ENCODE peak calls at places on chromosomes 16 and 17, in four cellular contexts. K, T, R and F are unnamed samples.

GRCh38 chr17:58391302-58391984 is 25.9 kb downstream of the RNF43 start:
- DNase-seq in K (peak), T (peak), R (no peak), F (peak)

GRCh38 chr17:75455896-75456416 is 479 bp upstream of the TMEM94 start:
- DNase-seq in K (peak), T (no peak), R (no peak), F (no peak)

GRCh38 chr16:72291531-72291981 is 119.6 kb upstream of the PMFBP1 start:
- DNase-seq in K (no peak), T (peak), R (peak), F (peak)

GRCh38 chr17:70644093-70644492 is 474.8 kb downstream of the KCNJ2 start:
- DNase-seq in K (no peak), T (no peak), R (no peak), F (no peak)

GRCh38 chr16:58661199-58661830 is 23.3 kb downstream of the SLC38A7 start:
- DNase-seq in K (peak), T (peak), R (peak), F (peak)

GRCh38 chr17:2055494-2056220 is 754 bp downstream of the HIC1 start:
- DNase-seq in K (no peak), T (no peak), R (peak), F (no peak)

GRCh38 chr16:28257256-28257655 is 35.1 kb upstream of the SBK1 start:
- DNase-seq in K (no peak), T (no peak), R (no peak), F (no peak)

GRCh38 chr17:4836221-4836620 is 3.1 kb downstream of the MINK1 start:
- DNase-seq in K (no peak), T (no peak), R (no peak), F (no peak)

GRCh38 chr17:55717898-55718735 is 4.5 kb downstream of the TMEM100 start:
- DNase-seq in K (peak), T (peak), R (peak), F (peak)

GRCh38 chr16:5108505-5109158 is 11.0 kb upstream of the EEF2KMT start:
- DNase-seq in K (no peak), T (no peak), R (no peak), F (no peak)

GRCh38 chr17:8598913-8599312 is 31.6 kb downstream of the MYH10 start:
- DNase-seq in K (no peak), T (no peak), R (peak), F (no peak)

GRCh38 chr17:83152745-83153611 is 73.6 kb downstream of the METRNL start:
- DNase-seq in K (peak), T (no peak), R (no peak), F (peak)

GRCh38 chr16:70646260-70647241 is at the start of gene IL34:
- DNase-seq in K (peak), T (no peak), R (peak), F (peak)

GRCh38 chr17:33927732-33928133 is 327.4 kb upstream of the CCL2 start:
- DNase-seq in K (peak), T (peak), R (peak), F (no peak)

GRCh38 chr17:57370051-57370581 is 113.8 kb downstream of the MSI2 start:
- DNase-seq in K (peak), T (peak), R (peak), F (peak)
- TF ChIP-seq EZH2phosphoT487 in K (no peak), T (no peak), R (no peak), F (no peak)

DNA sequence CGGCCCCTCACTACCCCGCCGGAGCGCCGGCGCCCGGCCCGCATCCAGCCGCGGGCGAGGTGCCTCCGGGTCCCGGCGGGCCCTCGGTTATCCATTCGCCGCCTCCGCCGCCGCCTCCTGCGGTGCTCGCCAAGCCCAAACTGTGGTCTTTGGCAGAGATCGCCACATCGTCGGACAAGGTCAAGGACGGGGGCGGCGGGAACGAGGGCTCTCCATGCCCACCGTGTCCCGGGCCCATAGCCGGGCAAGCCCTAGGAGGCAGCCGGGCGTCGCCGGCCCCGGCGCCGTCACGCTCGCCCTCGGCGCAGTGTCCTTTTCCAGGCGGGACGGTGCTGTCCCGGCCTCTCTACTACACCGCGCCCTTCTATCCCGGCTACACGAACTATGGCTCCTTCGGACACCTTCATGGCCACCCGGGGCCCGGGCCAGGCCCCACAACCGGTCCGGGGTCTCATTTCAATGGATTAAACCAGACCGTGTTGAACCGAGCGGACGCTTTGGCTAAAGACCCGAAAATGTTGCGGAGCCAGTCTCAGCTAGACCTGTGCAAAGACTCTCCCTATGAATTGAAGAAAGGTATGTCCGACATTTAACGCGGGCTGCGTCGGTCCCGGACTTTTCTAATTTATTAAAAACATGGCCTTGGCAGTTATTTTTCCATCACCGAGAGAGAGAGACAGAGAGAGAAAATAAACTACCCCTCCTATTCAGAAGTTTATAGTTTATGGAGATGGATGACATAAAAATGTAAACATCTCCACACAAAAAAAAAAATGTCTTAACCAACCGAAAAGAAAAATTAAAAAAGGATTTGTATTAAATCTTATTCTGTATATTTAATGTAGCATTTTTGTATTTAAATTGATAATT is 2.9 kb downstream of the IRX5 start:
- DNase-seq in K (no peak), T (no peak), R (peak), F (no peak)
- TF ChIP-seq EZH2phosphoT487 in K (no peak), T (peak), R (peak), F (peak)

GRCh38 chr16:57474671-57475661 is 11.3 kb downstream of the DOK4 start:
- DNase-seq in K (no peak), T (no peak), R (no peak), F (no peak)
- TF ChIP-seq EZH2phosphoT487 in K (no peak), T (no peak), R (no peak), F (no peak)

GRCh38 chr16:15811778-15812750 is 44.8 kb downstream of the MYH11 start:
- DNase-seq in K (no peak), T (peak), R (peak), F (peak)
- TF ChIP-seq EZH2phosphoT487 in K (no peak), T (no peak), R (peak), F (peak)

GRCh38 chr17:36851230-36851629 is 86.0 kb upstream of the LHX1 start:
- DNase-seq in K (no peak), T (peak), R (no peak), F (peak)
- TF ChIP-seq EZH2phosphoT487 in K (no peak), T (no peak), R (no peak), F (no peak)

DNA sequence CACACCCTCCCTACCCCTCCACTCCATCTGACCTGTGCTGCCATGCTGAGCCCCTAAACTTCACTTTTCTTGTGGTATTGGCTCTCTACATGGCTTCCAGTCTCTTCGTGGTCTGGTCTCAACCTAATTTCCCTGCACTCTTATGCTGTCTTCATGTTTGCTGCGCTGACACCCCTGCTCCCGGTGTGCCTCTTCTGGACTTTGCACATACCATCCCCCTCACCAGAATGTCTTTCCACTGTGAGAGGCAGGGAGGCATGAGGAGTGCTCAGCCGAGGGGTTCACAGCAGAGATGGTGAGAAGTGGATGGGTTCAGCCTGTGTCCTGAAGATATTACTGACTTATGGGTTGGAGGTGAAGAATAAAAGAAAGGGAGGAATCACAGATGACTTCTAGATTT is 2.5 kb downstream of the TNFSF12 start:
- DNase-seq in K (no peak), T (no peak), R (no peak), F (no peak)
- TF ChIP-seq EZH2phosphoT487 in K (no peak), T (no peak), R (no peak), F (no peak)

DNA sequence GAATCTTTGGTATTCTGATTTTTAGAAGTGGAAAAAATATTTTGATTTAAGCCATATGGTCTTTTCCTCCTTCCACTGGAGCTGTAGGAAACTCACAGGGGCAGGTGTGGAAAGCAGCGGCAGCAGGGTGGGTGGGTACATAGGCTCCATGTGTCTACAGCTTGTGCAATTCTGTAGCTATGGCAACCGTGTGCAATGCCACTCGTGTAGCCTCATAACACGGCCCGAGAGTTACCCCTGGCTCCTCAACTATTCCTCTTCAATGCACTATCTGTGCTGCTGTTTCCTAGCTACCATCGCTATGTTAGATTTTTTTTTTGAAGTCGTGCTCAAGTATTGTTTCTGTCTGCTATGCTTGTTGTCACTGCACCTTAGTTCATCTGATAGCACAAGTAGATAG is 32.0 kb upstream of the TANC2 start:
- DNase-seq in K (no peak), T (no peak), R (peak), F (peak)
- TF ChIP-seq EZH2phosphoT487 in K (no peak), T (no peak), R (no peak), F (no peak)

GRCh38 chr16:85522517-85522841 is 90.6 kb upstream of the GSE1 start:
- DNase-seq in K (no peak), T (no peak), R (no peak), F (no peak)

GRCh38 chr16:85521737-85522042 is 91.4 kb upstream of the GSE1 start:
- DNase-seq in K (no peak), T (no peak), R (no peak), F (peak)

GRCh38 chr16:85524365-85524629 is 88.8 kb upstream of the GSE1 start:
- DNase-seq in K (no peak), T (no peak), R (no peak), F (no peak)

GRCh38 chr16:85523602-85524364 is 89.3 kb upstream of the GSE1 start:
- DNase-seq in K (peak), T (no peak), R (no peak), F (peak)

GRCh38 chr16:85522842-85523601 is 90.1 kb upstream of the GSE1 start:
- DNase-seq in K (no peak), T (no peak), R (peak), F (no peak)
- TF ChIP-seq EZH2phosphoT487 in K (no peak), T (no peak), R (no peak), F (no peak)

GRCh38 chr17:31491794-31492171 is 100.3 kb downstream of the RAB11FIP4 start:
- DNase-seq in K (no peak), T (no peak), R (no peak), F (no peak)
- TF ChIP-seq EZH2phosphoT487 in K (no peak), T (no peak), R (no peak), F (no peak)